ENCODE peak calls at places on chromosomes 11 and 22, in six cellular contexts. I is colonic mucosa, D is cardiac muscle cell, O is mesenchymal stem cell, N is neuronal stem cell, J is heart left ventricle. Q is an unnamed sample.

GRCh38 chr11:22832315-22833041 is 2.9 kb upstream of the SVIP start:
- DNase-seq in N (no peak), O (peak; percentile 22), J (no peak), I (no peak), D (no peak), Q (no peak)

GRCh38 chr11:77188912-77189491 is 61.0 kb downstream of the MYO7A start:
- DNase-seq in D (no peak), I (peak; percentile 68), O (no peak), J (no peak), N (no peak), Q (no peak)

GRCh38 chr11:28153586-28153985 is 45.4 kb downstream of the METTL15 start:
- DNase-seq in N (no peak), O (no peak), I (no peak), D (no peak), J (no peak), Q (no peak)

GRCh38 chr11:2303627-2304155 is 1.9 kb downstream of the TSPAN32 start:
- DNase-seq in J (peak; percentile 88), D (no peak), N (no peak), I (no peak), O (no peak), Q (peak; percentile 88)

GRCh38 chr22:46792061-46792796 is 29.8 kb downstream of the TBC1D22A start:
- DNase-seq in I (no peak), O (no peak), J (no peak), N (no peak), D (no peak), Q (no peak)

GRCh38 chr22:38504731-38505594 is 1.1 kb downstream of the DDX17 start:
- DNase-seq in D (peak; percentile 52), N (peak; percentile 27), O (peak; percentile 71), I (peak; percentile 43), J (peak; percentile 62), Q (peak; percentile 71)

GRCh38 chr11:28140689-28141455 is 32.7 kb downstream of the METTL15 start:
- DNase-seq in I (no peak), N (no peak), D (no peak), O (no peak), J (no peak), Q (no peak)

GRCh38 chr11:121452609-121453150 is at the start of gene SORL1-AS1:
- DNase-seq in N (no peak), O (peak; percentile 26), I (peak; percentile 56), J (no peak), D (no peak), Q (peak; percentile 37)

GRCh38 chr11:5123802-5124521 is 14.2 kb downstream of the OR52A5 start:
- DNase-seq in O (peak; percentile 75), I (peak; percentile 65), N (peak; percentile 68), J (peak; percentile 46), D (peak; percentile 79), Q (peak; percentile 83)

GRCh38 chr11:83641511-83641910 is 355.3 kb upstream of the CCDC90B start:
- DNase-seq in O (peak; percentile 27), J (peak; percentile 55), D (peak; percentile 16), I (no peak), N (no peak), Q (no peak)

GRCh38 chr11:68261006-68261405 is 10.8 kb downstream of the C11orf24 start:
- DNase-seq in O (no peak), I (no peak), J (no peak), D (no peak), N (no peak), Q (no peak)

GRCh38 chr11:47995318-47995717 is 15.0 kb downstream of the PTPRJ start:
- DNase-seq in D (no peak), N (no peak), J (no peak), I (peak; percentile 61), O (no peak), Q (no peak)

GRCh38 chr22:49295851-49296560 is 531.7 kb downstream of the BRD1 start:
- DNase-seq in O (no peak), D (no peak), N (no peak), I (no peak), J (no peak), Q (peak; percentile 10)

GRCh38 chr22:29003975-29004646 is 57.5 kb downstream of the C22orf31 start:
- DNase-seq in D (no peak), O (no peak), I (no peak), J (no peak), N (peak; percentile 17), Q (no peak)

GRCh38 chr22:24465975-24466374 is 29.2 kb upstream of the UPB1 start:
- DNase-seq in N (no peak), O (no peak), D (no peak), I (no peak), J (no peak), Q (no peak)

GRCh38 chr11:102007567-102008437 is 39.4 kb upstream of the CFAP300 start:
- DNase-seq in D (peak; percentile 66), N (peak; percentile 26), J (no peak), I (peak; percentile 77), O (peak; percentile 66), Q (no peak)

GRCh38 chr11:20051783-20052399 is 108.4 kb downstream of the DBX1 start:
- DNase-seq in O (no peak), D (no peak), I (no peak), N (no peak), J (no peak), Q (no peak)
- H3K27ac ChIP-seq in O (no peak overlapping the region), D (peak overlapping the region; percentile 93), I (no peak overlapping the region), N (no peak overlapping the region), J (no peak overlapping the region), Q (no peak overlapping the region)

GRCh38 chr11:993141-993540 is 43.4 kb downstream of the MUC6 start:
- DNase-seq in D (no peak), N (no peak), I (no peak), J (no peak), O (no peak), Q (no peak)

GRCh38 chr11:990101-990500 is 46.4 kb downstream of the MUC6 start:
- DNase-seq in N (no peak), O (no peak), I (no peak), J (no peak), D (no peak), Q (no peak)

GRCh38 chr11:991034-991433 is 45.5 kb downstream of the MUC6 start:
- DNase-seq in N (no peak), O (no peak), J (no peak), I (no peak), D (no peak), Q (no peak)

GRCh38 chr11:992577-992976 is 43.9 kb downstream of the MUC6 start:
- DNase-seq in N (no peak), I (no peak), J (no peak), O (no peak), D (no peak), Q (no peak)

GRCh38 chr11:991711-992307 is 44.7 kb downstream of the MUC6 start:
- DNase-seq in I (no peak), O (no peak), N (no peak), D (no peak), J (no peak), Q (no peak)
- H3K4me3 ChIP-seq in I (no peak overlapping the region), O (no peak overlapping the region), N (no peak overlapping the region), D (no peak overlapping the region), J (no peak overlapping the region), Q (no peak overlapping the region)

DNA sequence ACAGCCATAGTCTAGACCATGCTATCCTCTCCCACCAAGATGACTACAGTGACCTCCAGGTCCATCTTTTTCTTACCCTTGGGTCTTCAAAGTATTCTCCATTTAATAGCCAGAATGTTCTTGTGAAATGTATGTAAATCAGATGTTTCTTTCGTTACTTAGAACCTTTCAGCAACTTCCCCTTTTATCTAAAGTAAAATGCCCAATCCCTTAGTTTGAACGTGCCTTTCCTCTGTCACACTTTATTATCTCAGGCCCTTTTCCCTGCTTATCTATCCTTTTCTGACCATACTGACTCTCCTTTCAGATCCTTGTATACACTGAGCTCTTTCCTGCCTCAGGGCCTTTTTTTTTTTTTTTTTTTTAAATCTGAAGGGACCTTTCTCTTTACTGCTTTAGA is 17.9 kb downstream of the RBM4B start:
- DNase-seq in N (no peak), D (no peak), I (no peak), J (no peak), O (no peak), Q (no peak)
- H3K27ac ChIP-seq in N (no peak overlapping the region), D (peak overlapping the region; percentile 62), I (no peak overlapping the region), J (no peak overlapping the region), O (no peak overlapping the region), Q (no peak overlapping the region)

DNA sequence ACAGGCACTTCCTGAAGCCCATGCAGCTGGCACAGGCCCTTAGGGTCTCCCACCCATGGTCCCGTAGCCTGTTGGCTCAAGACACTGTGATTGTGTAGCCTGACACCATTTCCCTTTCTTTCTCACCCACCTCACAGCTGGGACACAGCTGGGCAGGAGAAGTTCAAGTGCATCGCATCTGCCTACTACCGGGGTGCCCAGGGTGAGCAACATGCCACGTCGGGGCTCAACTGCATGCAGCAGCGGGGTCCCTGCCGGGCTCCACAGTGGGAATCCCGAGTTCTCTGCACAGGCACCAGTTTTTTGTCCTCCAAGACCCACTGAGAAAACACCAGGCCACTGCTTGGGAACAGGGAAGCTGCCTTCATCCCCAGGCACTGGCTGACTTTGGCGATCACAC is 10.6 kb downstream of the RAB36 start:
- DNase-seq in O (no peak), J (no peak), D (no peak), I (no peak), N (no peak), Q (no peak)
- H3K4me3 ChIP-seq in O (no peak overlapping the region), J (no peak overlapping the region), D (no peak overlapping the region), I (no peak overlapping the region), N (no peak overlapping the region), Q (no peak overlapping the region)

GRCh38 chr22:21998595-21999247 is 16.1 kb upstream of the TOP3B start:
- DNase-seq in D (no peak), J (no peak), I (no peak), N (no peak), O (no peak), Q (no peak)
- H3K27ac ChIP-seq in D (no peak overlapping the region), J (no peak overlapping the region), I (no peak overlapping the region), N (no peak overlapping the region), O (no peak overlapping the region), Q (no peak overlapping the region)

DNA sequence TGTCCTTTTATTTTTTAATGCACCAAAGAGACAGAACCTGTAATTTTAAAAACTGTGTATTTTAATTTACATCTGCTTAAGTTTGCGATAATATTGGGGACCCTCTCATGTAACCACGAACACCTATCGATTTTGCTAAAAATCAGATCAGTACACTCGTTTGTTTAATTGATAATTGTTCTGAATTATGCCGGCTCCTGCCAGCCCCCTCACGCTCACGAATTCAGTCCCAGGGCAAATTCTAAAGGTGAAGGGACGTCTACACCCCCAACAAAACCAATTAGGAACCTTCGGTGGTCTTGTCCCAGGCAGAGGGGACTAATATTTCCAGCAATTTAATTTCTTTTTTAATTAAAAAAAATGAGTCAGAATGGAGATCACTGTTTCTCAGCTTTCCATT is 1.1 kb upstream of the CCND1 start:
- DNase-seq in N (no peak), I (no peak), D (no peak), O (no peak), J (no peak), Q (no peak)
- H3K4me3 ChIP-seq in N (peak overlapping the region; percentile 65), I (no peak overlapping the region), D (no peak overlapping the region), O (peak overlapping the region; percentile 99), J (peak overlapping the region; percentile 97), Q (peak overlapping the region; percentile 73)

DNA sequence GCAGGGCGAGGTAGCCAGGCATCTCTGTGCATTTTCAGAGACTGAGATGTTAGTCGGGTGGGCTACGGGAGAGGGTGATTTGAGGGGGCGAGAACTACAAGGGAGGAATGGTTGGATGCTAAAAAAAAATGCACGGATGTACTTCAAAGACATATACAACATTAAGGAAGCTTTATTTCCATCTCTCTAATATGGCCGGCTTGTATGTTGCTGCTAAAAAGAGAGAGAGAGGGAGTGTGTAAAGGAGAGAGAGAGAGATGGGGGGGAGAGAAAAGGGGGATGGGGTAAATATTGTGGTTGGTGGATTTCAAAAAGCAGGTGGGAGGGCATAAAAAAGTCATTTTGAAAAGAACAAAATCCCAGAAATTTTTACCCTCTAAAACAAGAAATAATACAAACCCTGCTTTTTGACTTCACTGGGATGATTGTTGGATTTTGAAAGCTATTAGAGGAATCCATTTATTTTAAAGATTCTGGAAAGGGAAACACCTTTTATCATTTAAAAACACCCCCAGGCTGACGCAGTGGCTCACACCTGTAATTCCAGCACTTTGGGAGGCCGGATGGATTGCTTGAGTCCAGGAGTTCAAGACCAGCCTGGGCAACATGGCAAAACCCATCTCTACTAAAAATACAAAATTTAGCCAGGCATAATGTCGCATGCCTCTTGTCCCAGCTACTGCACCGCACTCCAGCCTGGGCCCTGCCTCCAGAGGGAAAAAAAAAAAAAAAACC is at the start of gene SCN2B:
- DNase-seq in O (no peak), D (peak; percentile 30), N (no peak), I (no peak), J (no peak), Q (no peak)
- H3K27ac ChIP-seq in O (no peak within 1 kb of the TSS), D (no peak within 1 kb of the TSS), N (no peak within 1 kb of the TSS), I (no peak within 1 kb of the TSS), J (peak within 1 kb of the TSS; percentile 90), Q (no peak within 1 kb of the TSS)

Q was measured in testis.